ENCODE peak calls at places on chromosomes 3 and 15, in six cellular contexts. O is epithelial cell of proximal tubule, C is body of pancreas, R is ovary, M is IMR-90, W is foreskin fibroblast. J is an unnamed sample.

GRCh38 chr3:24986635-24987034 is 441.4 kb upstream of the RARB start:
- DNase-seq in O (no peak), C (no peak), R (no peak), M (no peak), W (no peak), J (no peak)

GRCh38 chr3:194265505-194265892 is 85.6 kb downstream of the CPN2 start:
- DNase-seq in O (no peak), C (peak), R (peak), M (peak), W (peak), J (no peak)

GRCh38 chr3:43053291-43053690 is 52.6 kb downstream of the POMGNT2 start:
- DNase-seq in O (no peak), C (no peak), R (no peak), M (no peak), W (no peak), J (no peak)

GRCh38 chr3:169811606-169812123 is 1.0 kb upstream of the LRRIQ4 start:
- DNase-seq in O (no peak), C (no peak), R (no peak), M (peak), W (peak), J (peak)

GRCh38 chr3:127949446-127949845 is 34.4 kb downstream of the KBTBD12 start:
- DNase-seq in O (no peak), C (no peak), R (no peak), M (no peak), W (no peak), J (no peak)

GRCh38 chr3:44988073-44988472 is 12.0 kb downstream of the EXOSC7 start:
- DNase-seq in O (no peak), C (no peak), R (no peak), M (no peak), W (peak), J (no peak)

GRCh38 chr3:149585401-149585726 is 72.5 kb downstream of the WWTR1 start:
- DNase-seq in O (no peak), C (no peak), R (no peak), M (no peak), W (no peak), J (no peak)

GRCh38 chr3:24502690-24503089 is 8.0 kb upstream of the THRB start:
- DNase-seq in O (no peak), C (no peak), R (no peak), M (no peak), W (peak), J (no peak)

GRCh38 chr15:61169904-61170695 is 59.0 kb downstream of the RORA start:
- DNase-seq in O (no peak), C (no peak), R (no peak), M (no peak), W (no peak), J (no peak)

GRCh38 chr3:172919297-172919683 is 168.8 kb downstream of the ECT2 start:
- DNase-seq in O (no peak), C (no peak), R (no peak), M (no peak), W (no peak), J (no peak)

GRCh38 chr3:64759811-64760210 is 72.0 kb upstream of the ADAMTS9 start:
- DNase-seq in O (no peak), C (no peak), R (no peak), M (peak), W (no peak), J (no peak)

GRCh38 chr15:40838756-40839155 is 5.1 kb upstream of the SPINT1 start:
- DNase-seq in O (no peak), C (no peak), R (no peak), M (peak), W (peak), J (no peak)

GRCh38 chr3:170038434-170039110 is 777 bp downstream of the GPR160 start:
- DNase-seq in O (no peak), C (peak), R (no peak), M (no peak), W (peak), J (no peak)

GRCh38 chr15:81174759-81175327 is 21.8 kb upstream of the IL16 start:
- DNase-seq in O (no peak), C (no peak), R (no peak), M (no peak), W (no peak), J (no peak)

GRCh38 chr15:40510201-40510600 is 39.4 kb downstream of the CHST14 start:
- DNase-seq in O (no peak), C (no peak), R (no peak), M (no peak), W (no peak), J (no peak)

GRCh38 chr15:32957219-32957618 is 237.3 kb downstream of the FMN1 start:
- DNase-seq in O (no peak), C (no peak), R (no peak), M (no peak), W (no peak), J (no peak)

GRCh38 chr3:124811441-124811840 is 75.7 kb downstream of the ITGB5 start:
- DNase-seq in O (no peak), C (no peak), R (no peak), M (peak), W (peak), J (no peak)

GRCh38 chr3:11080492-11080891 is 73.8 kb upstream of the HRH1 start:
- DNase-seq in O (no peak), C (no peak), R (no peak), M (no peak), W (no peak), J (no peak)

GRCh38 chr3:187567026-187567425 is 103.2 kb downstream of the SST start:
- DNase-seq in O (peak), C (no peak), R (no peak), M (peak), W (no peak), J (no peak)

GRCh38 chr3:67947808-67948508 is 293.5 kb upstream of the SUCLG2 start:
- DNase-seq in O (no peak), C (peak), R (no peak), M (no peak), W (peak), J (no peak)

GRCh38 chr3:33441322-33441976 is 1.2 kb upstream of the UBP1 start:
- DNase-seq in O (no peak), C (no peak), R (no peak), M (no peak), W (no peak), J (no peak)

GRCh38 chr3:78165876-78166275 is 1126.0 kb downstream of the ROBO2 start:
- DNase-seq in O (no peak), C (no peak), R (no peak), M (no peak), W (no peak), J (no peak)

GRCh38 chr3:55185380-55185779 is 257.5 kb upstream of the LRTM1 start:
- DNase-seq in O (no peak), C (no peak), R (no peak), M (peak), W (peak), J (no peak)

GRCh38 chr3:120850326-120851295 is 57.4 kb upstream of the STXBP5L start:
- DNase-seq in O (no peak), C (no peak), R (no peak), M (no peak), W (no peak), J (no peak)

GRCh38 chr15:96324192-96324895 is 6.2 kb upstream of the NR2F2 start:
- DNase-seq in O (no peak), C (peak), R (peak), M (peak), W (peak), J (no peak)

GRCh38 chr3:119524931-119525662 is 26.8 kb downstream of the TIMMDC1 start:
- DNase-seq in O (no peak), C (no peak), R (no peak), M (no peak), W (peak), J (no peak)

GRCh38 chr3:43425829-43426228 is 139.5 kb downstream of the SNRK start:
- DNase-seq in O (no peak), C (no peak), R (no peak), M (no peak), W (no peak), J (no peak)

GRCh38 chr15:58433597-58434333 is 2.0 kb downstream of the LIPC start:
- DNase-seq in O (no peak), C (no peak), R (no peak), M (no peak), W (no peak), J (no peak)

GRCh38 chr15:58432421-58432820 is 630 bp downstream of the LIPC start:
- DNase-seq in O (no peak), C (no peak), R (no peak), M (peak), W (peak), J (no peak)

GRCh38 chr15:58430224-58430787 is 1.5 kb upstream of the LIPC start:
- DNase-seq in O (no peak), C (no peak), R (no peak), M (no peak), W (no peak), J (no peak)

GRCh38 chr15:58434334-58434888 is 2.6 kb downstream of the LIPC start:
- DNase-seq in O (no peak), C (no peak), R (no peak), M (no peak), W (no peak), J (no peak)

DNA sequence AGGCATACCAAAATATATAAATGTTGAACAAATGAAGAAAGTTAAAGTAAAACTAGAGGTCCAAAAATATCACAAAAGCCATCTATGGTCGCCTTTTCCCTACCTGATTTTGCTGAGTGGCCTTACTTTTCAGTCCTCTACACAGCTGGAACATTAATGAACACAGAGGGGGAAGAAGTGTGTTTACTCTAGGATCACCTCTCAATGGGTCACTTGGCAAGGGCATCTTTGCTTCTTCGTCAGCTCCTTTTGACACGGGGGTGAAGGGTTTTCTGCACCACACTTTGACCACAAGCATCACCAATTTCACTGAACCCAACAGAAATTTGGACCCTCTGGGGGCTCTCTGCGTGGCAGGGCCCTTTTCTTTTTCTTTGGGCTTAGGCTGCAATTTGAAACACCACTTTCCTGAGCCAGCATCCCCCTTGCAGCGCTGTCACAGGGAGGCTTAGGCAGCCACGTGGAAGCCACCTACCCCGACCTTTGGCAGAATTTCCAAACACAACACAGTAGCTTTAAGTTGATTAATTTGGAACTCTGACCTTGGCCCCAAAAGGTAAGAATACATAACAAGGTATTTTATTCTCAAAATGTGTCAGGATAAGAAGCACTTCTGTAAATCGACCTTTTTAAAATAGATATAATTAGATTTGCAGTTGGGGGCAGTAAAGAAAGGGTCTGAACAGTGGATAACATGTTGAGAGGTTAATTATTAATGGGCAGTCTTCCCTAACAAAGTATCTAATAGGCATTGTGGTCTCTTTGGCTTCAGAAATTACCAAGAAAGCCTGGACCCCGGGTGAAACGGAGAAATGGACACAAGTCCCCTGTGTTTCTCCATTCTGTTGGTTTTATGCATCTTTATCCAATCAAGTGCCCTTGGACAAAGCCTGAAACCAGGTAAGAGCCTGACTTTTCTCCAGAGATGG is at the start of gene LIPC:
- DNase-seq in O (no peak), C (no peak), R (no peak), M (no peak), W (no peak), J (no peak)
- H3K4me3 ChIP-seq in O (no peak), C (no peak), R (no peak), M (no peak), W (no peak), J (no peak)

GRCh38 chr3:123696796-123697195 is 111.9 kb upstream of the HACD2 start:
- DNase-seq in O (no peak), C (no peak), R (no peak), M (peak), W (peak), J (no peak)
- H3K4me3 ChIP-seq in O (no peak), C (no peak), R (peak), M (no peak), W (no peak), J (no peak)

DNA sequence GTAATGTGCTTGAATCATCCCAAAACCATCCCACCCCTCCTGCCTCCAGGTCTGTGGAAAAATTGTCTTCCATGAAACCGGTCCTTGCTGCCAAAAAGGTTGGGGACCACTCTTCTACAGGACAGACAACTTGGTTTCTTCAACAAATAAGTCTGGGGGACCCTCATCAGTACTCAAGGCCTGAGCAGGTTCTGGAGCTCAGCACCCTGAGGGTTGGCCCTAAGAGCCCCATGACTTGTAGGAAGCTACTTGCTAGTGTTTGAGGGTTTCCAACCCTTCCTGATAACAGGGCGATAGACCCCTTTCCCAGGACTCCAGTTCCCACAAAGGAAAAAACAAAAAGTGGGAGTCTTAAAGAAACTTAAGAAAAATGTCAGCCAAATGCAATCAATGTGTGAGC is 52.9 kb upstream of the SLCO2A1 start:
- DNase-seq in O (no peak), C (no peak), R (no peak), M (no peak), W (no peak), J (no peak)
- H3K4me3 ChIP-seq in O (no peak), C (no peak), R (no peak), M (no peak), W (no peak), J (no peak)

GRCh38 chr3:46979958-46980497 is 562 bp downstream of the NBEAL2 start:
- DNase-seq in O (no peak), C (peak), R (peak), M (no peak), W (no peak), J (no peak)

GRCh38 chr3:46985588-46985987 is 6.1 kb downstream of the NBEAL2 start:
- DNase-seq in O (no peak), C (no peak), R (no peak), M (no peak), W (no peak), J (no peak)

GRCh38 chr3:46984591-46985459 is 5.4 kb downstream of the NBEAL2 start:
- DNase-seq in O (no peak), C (no peak), R (no peak), M (no peak), W (no peak), J (no peak)

GRCh38 chr3:46981932-46982471 is 2.5 kb downstream of the NBEAL2 start:
- DNase-seq in O (no peak), C (peak), R (no peak), M (no peak), W (no peak), J (no peak)

DNA sequence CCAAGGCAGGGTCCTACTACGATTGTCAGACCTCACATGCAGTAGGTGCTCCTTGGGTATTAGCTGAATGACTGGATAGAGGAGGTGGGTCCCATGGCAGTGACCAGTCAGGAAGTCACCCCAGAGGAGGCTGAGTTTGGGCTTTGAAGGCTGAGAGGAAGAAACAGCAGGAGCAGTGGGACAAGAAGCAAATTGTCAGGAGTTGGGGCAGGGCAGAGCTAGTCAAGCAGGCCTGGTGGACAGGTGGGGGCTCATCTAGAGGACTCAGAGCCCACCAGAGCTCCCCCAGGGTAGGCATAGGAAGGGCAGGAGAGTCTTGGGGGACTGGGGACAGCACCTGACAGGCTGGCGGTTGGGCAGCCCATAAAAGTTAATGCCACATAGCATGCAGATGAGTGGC is 3.1 kb downstream of the NBEAL2 start:
- DNase-seq in O (no peak), C (no peak), R (no peak), M (no peak), W (no peak), J (no peak)
- H3K4me3 ChIP-seq in O (no peak), C (no peak), R (no peak), M (no peak), W (no peak), J (no peak)

DNA sequence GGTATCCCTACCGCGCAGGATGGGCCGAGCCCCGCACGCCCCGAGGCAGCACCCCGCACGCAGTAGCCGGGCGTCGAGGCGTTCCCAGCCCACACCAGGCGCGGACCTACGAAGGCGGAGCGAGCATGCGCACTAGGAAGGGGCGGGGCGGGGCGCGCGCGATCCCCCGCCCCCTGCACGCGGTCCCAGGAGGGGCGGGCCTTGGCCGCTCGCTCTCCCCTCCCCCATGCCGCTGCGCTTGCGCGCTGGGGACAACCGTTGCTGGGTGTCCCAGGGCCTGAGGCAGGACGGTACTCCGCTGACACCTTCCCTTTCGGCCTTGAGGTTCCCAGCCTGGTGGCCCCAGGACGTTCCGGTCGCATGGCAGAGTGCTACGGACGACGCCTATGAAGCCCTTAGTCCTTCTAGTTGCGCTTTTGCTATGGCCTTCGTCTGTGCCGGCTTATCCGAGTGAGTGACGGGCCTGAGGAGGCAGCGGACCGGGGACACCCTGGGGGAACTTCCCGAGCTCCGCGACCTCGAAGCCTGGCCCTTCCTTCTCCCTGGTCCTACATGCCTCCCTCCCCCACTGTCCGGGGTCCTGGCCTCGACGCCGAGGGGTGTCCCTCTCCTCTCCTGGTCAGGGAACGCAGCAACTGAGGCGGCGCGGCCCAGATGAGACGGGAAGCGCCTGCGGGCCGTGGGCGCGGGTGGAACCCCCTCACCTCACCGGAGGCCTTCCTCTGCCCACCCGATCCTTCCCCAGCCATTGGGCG is at the start of gene SPESP1:
- DNase-seq in O (no peak), C (peak), R (peak), M (peak), W (peak), J (no peak)
- H3K4me3 ChIP-seq in O (peak), C (no peak), R (peak), M (peak), W (peak), J (peak)

GRCh38 chr3:192514754-192515660 is 212.3 kb downstream of the FGF12 start:
- DNase-seq in O (no peak), C (peak), R (no peak), M (no peak), W (no peak), J (no peak)
- H3K4me3 ChIP-seq in O (peak), C (peak), R (peak), M (no peak), W (no peak), J (no peak)

DNA sequence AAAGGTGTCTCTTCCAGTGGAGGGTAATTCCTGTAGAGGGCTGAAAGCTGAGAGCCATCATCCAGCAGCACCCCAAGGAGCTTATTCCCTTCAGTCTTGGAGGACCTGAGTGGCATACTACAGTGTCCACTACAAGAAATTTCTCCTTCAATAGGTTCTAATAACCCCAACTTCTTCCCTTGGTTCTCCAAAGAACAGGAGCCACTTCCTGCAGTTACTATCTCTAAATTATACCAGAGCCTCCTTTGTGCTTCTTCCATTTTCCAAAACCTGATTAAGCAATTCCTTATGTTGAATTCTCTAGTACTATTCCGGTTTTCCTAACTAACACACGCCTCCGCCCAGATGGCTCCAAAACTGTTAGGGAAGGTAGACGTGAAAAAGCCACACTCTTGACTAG is 50.4 kb downstream of the DCLK3 start:
- DNase-seq in O (no peak), C (no peak), R (no peak), M (no peak), W (no peak), J (no peak)
- H3K4me3 ChIP-seq in O (no peak), C (no peak), R (no peak), M (no peak), W (no peak), J (no peak)